ENCODE peak calls at places on chromosomes 11 and 22, in six cellular contexts. C, J, H, V, R and U are unnamed samples.

GRCh38 chr11:1766719-1767398 is 3.1 kb upstream of the CTSD start:
- DNase-seq in C (no peak), J (no peak), H (no peak), V (no peak), R (no peak), U (no peak)

GRCh38 chr11:128576555-128576954 is 10.8 kb downstream of the ETS1 start:
- DNase-seq in C (no peak), J (no peak), H (no peak), V (no peak), R (no peak), U (no peak)

GRCh38 chr11:128499613-128500213 is 87.6 kb downstream of the ETS1 start:
- DNase-seq in C (no peak), J (no peak), H (no peak), V (no peak), R (no peak), U (no peak)

GRCh38 chr11:92131289-92131890 is 93.2 kb upstream of the FAT3 start:
- DNase-seq in C (no peak), J (no peak), H (no peak), V (no peak), R (no peak), U (no peak)

GRCh38 chr22:48089601-48090331 is 1327.3 kb downstream of the TBC1D22A start:
- DNase-seq in C (no peak), J (no peak), H (no peak), V (peak), R (no peak), U (no peak)

GRCh38 chr22:22799561-22799960 is 88.1 kb upstream of the IGLL5 start:
- DNase-seq in C (peak), J (no peak), H (no peak), V (no peak), R (peak), U (no peak)

GRCh38 chr11:107494036-107494435 is 36.4 kb upstream of the CWF19L2 start:
- DNase-seq in C (no peak), J (no peak), H (no peak), V (no peak), R (no peak), U (no peak)

GRCh38 chr11:69388661-69389060 is 92.8 kb upstream of the LINC01488 start:
- DNase-seq in C (no peak), J (no peak), H (no peak), V (no peak), R (no peak), U (no peak)

GRCh38 chr22:45671051-45671782 is 417 bp upstream of the ATXN10 start:
- DNase-seq in C (no peak), J (peak), H (peak), V (no peak), R (no peak), U (no peak)

GRCh38 chr22:45263790-45264269 is 20.9 kb upstream of the UPK3A start:
- DNase-seq in C (peak), J (no peak), H (peak), V (peak), R (peak), U (no peak)

GRCh38 chr11:13923716-13924650 is 38.5 kb upstream of the SPON1 start:
- DNase-seq in C (no peak), J (no peak), H (no peak), V (no peak), R (no peak), U (no peak)

GRCh38 chr11:110141812-110142211 is 48.6 kb downstream of the ZC3H12C start:
- DNase-seq in C (no peak), J (no peak), H (no peak), V (no peak), R (no peak), U (no peak)

GRCh38 chr11:93000511-93001476 is 31.3 kb downstream of the MTNR1B start:
- DNase-seq in C (no peak), J (no peak), H (no peak), V (no peak), R (no peak), U (no peak)

GRCh38 chr22:17366830-17367229 is 2.4 kb upstream of the CECR2 start:
- DNase-seq in C (peak), J (peak), H (peak), V (peak), R (no peak), U (no peak)

GRCh38 chr22:44746836-44747519 is 5.4 kb upstream of the ARHGAP8 start:
- DNase-seq in C (no peak), J (no peak), H (peak), V (no peak), R (no peak), U (no peak)

GRCh38 chr22:28268176-28268575 is 349.1 kb upstream of the PITPNB start:
- DNase-seq in C (no peak), J (no peak), H (no peak), V (no peak), R (no peak), U (no peak)

GRCh38 chr22:50445071-50445879 is 29.6 kb downstream of the SBF1 start:
- DNase-seq in C (no peak), J (no peak), H (no peak), V (no peak), R (peak), U (no peak)

GRCh38 chr11:118612378-118612777 is 5.0 kb downstream of the PHLDB1 start:
- DNase-seq in C (no peak), J (no peak), H (no peak), V (peak), R (no peak), U (no peak)

GRCh38 chr11:105046898-105047579 is 1.9 kb upstream of the CARD16 start:
- DNase-seq in C (no peak), J (no peak), H (no peak), V (no peak), R (peak), U (no peak)

GRCh38 chr11:106482920-106483761 is 405.7 kb downstream of the AASDHPPT start:
- DNase-seq in C (no peak), J (no peak), H (no peak), V (no peak), R (no peak), U (no peak)

GRCh38 chr22:48444320-48445112 is 1383.2 kb downstream of the BRD1 start:
- DNase-seq in C (no peak), J (no peak), H (no peak), V (no peak), R (no peak), U (no peak)

GRCh38 chr11:130209944-130210854 is 50.6 kb downstream of the ST14 start:
- DNase-seq in C (peak), J (no peak), H (no peak), V (no peak), R (peak), U (no peak)

GRCh38 chr22:30894371-30894740 is 74.2 kb downstream of the MORC2 start:
- DNase-seq in C (peak), J (no peak), H (no peak), V (no peak), R (no peak), U (no peak)

GRCh38 chr22:23179381-23180294 is 671 bp upstream of the BCR start:
- DNase-seq in C (no peak), J (no peak), H (no peak), V (peak), R (no peak), U (no peak)

GRCh38 chr11:32213223-32213622 is 122.3 kb downstream of the RCN1 start:
- DNase-seq in C (no peak), J (no peak), H (no peak), V (no peak), R (no peak), U (no peak)

GRCh38 chr22:19659805-19660345 is 54.4 kb upstream of the SEPTIN5 start:
- DNase-seq in C (no peak), J (no peak), H (no peak), V (no peak), R (no peak), U (no peak)

GRCh38 chr11:126359431-126360048 is 4.1 kb downstream of the ST3GAL4 start:
- DNase-seq in C (no peak), J (no peak), H (no peak), V (peak), R (peak), U (no peak)

GRCh38 chr11:41306435-41306834 is 153.0 kb downstream of the LRRC4C start:
- DNase-seq in C (no peak), J (no peak), H (no peak), V (no peak), R (no peak), U (no peak)

GRCh38 chr22:30562391-30562790 is 12.1 kb downstream of the GAL3ST1 start:
- DNase-seq in C (no peak), J (no peak), H (no peak), V (no peak), R (no peak), U (no peak)

GRCh38 chr22:48838846-48839730 is 988.6 kb downstream of the BRD1 start:
- DNase-seq in C (no peak), J (no peak), H (no peak), V (no peak), R (no peak), U (no peak)